ENCODE peak calls at places on chromosome 10, in five cellular contexts. Z, W, Y, U and L are unnamed samples.

GRCh38 chr10:7972367-7972766 is 82.1 kb upstream of the GATA3 start:
- DNase-seq in Y (no peak), W (no peak), U (no peak), Z (no peak), L (no peak)

GRCh38 chr10:131948501-131948900 is 33.2 kb downstream of the BNIP3 start:
- DNase-seq in U (no peak), Y (no peak), W (no peak), Z (no peak), L (no peak)

GRCh38 chr10:36801660-36802059 is 323.7 kb upstream of the ANKRD30A start:
- DNase-seq in U (no peak), W (no peak), Y (no peak), Z (no peak), L (no peak)

GRCh38 chr10:6409982-6410694 is 169.9 kb downstream of the PRKCQ start:
- DNase-seq in Y (no peak), W (peak), U (peak), Z (no peak), L (no peak)

GRCh38 chr10:62422068-62422590 is 48.0 kb downstream of the ZNF365 start:
- DNase-seq in Y (no peak), W (peak), U (no peak), Z (no peak), L (no peak)

GRCh38 chr10:89684604-89685003 is 16.8 kb upstream of the KIF20B start:
- DNase-seq in W (no peak), Z (no peak), Y (no peak), U (no peak), L (no peak)

GRCh38 chr10:132241496-132241895 is 54.7 kb downstream of the DPYSL4 start:
- DNase-seq in Z (no peak), Y (no peak), W (no peak), U (no peak), L (no peak)

GRCh38 chr10:109277456-109277855 is 645.9 kb downstream of the XPNPEP1 start:
- DNase-seq in W (no peak), Y (no peak), Z (no peak), U (no peak), L (no peak)

GRCh38 chr10:120729508-120729907 is 121.7 kb upstream of the WDR11 start:
- DNase-seq in Z (no peak), Y (no peak), U (no peak), W (no peak), L (no peak)

GRCh38 chr10:36499696-36500095 is 625.7 kb upstream of the ANKRD30A start:
- DNase-seq in Z (no peak), Y (no peak), U (no peak), W (no peak), L (no peak)

GRCh38 chr10:97121084-97121483 is 64.7 kb downstream of the SLIT1 start:
- DNase-seq in Z (no peak), W (no peak), U (no peak), Y (no peak), L (no peak)

GRCh38 chr10:78401882-78402367 is 368.3 kb downstream of the RPS24 start:
- DNase-seq in Y (peak), U (no peak), W (no peak), Z (no peak), L (no peak)

GRCh38 chr10:96538683-96539082 is 25.0 kb upstream of the TLL2 start:
- DNase-seq in W (no peak), Y (no peak), Z (no peak), U (no peak), L (no peak)

GRCh38 chr10:17181751-17182150 is 19.7 kb downstream of the TRDMT1 start:
- DNase-seq in U (no peak), Z (no peak), Y (no peak), W (no peak), L (no peak)

GRCh38 chr10:60901561-60902235 is 42.3 kb downstream of the RHOBTB1 start:
- DNase-seq in Y (no peak), Z (no peak), W (no peak), U (no peak), L (no peak)

GRCh38 chr10:97081621-97082235 is 104.0 kb downstream of the SLIT1 start:
- DNase-seq in U (peak), W (peak), Z (peak), Y (peak), L (peak)

GRCh38 chr10:117553815-117554172 is 11.2 kb downstream of the EMX2 start:
- DNase-seq in Y (no peak), Z (no peak), U (no peak), W (no peak), L (no peak)

GRCh38 chr10:42950606-42951485 is 126.0 kb upstream of the RET start:
- DNase-seq in W (no peak), Z (no peak), U (no peak), Y (peak), L (peak)

GRCh38 chr10:117680611-117681010 is 138.1 kb downstream of the EMX2 start:
- DNase-seq in Z (no peak), W (no peak), U (no peak), Y (no peak), L (no peak)

GRCh38 chr10:74122060-74122459 is 28.6 kb downstream of the AP3M1 start:
- DNase-seq in Z (no peak), W (no peak), U (no peak), Y (no peak), L (no peak)

GRCh38 chr10:6383099-6383812 is 180.5 kb downstream of the PFKFB3 start:
- DNase-seq in Z (no peak), W (peak), U (no peak), Y (no peak), L (no peak)

GRCh38 chr10:131065673-131066331 is 245.7 kb downstream of the TCERG1L start:
- DNase-seq in W (no peak), U (no peak), Y (peak), Z (no peak), L (no peak)

GRCh38 chr10:30172096-30172495 is 112.7 kb upstream of the JCAD start:
- DNase-seq in W (no peak), U (no peak), Z (no peak), Y (no peak), L (no peak)

GRCh38 chr10:85492684-85493083 is 873.9 kb downstream of the GRID1 start:
- DNase-seq in Y (peak), Z (no peak), W (no peak), U (no peak), L (no peak)

GRCh38 chr10:109993551-109993950 is 14.2 kb upstream of the ADD3 start:
- DNase-seq in U (no peak), W (no peak), Y (no peak), Z (no peak), L (no peak)

GRCh38 chr10:46527241-46527811 is 29.1 kb downstream of the GPRIN2 start:
- DNase-seq in Y (no peak), U (peak), W (no peak), Z (no peak), L (no peak)

GRCh38 chr10:3372284-3372683 is 199.7 kb upstream of the PITRM1 start:
- DNase-seq in Z (no peak), Y (no peak), U (no peak), W (peak), L (no peak)

GRCh38 chr10:109933984-109934565 is 10.8 kb upstream of the XPNPEP1 start:
- DNase-seq in Z (no peak), U (no peak), Y (peak), W (no peak), L (no peak)

GRCh38 chr10:79391231-79392019 is 44.2 kb downstream of the PPIF start:
- DNase-seq in W (no peak), Z (no peak), U (no peak), Y (peak), L (peak)

GRCh38 chr10:71116426-71116825 is 95.9 kb upstream of the UNC5B start:
- DNase-seq in Z (no peak), Y (no peak), U (no peak), W (no peak), L (no peak)

GRCh38 chr10:48364659-48365405 is 58.4 kb downstream of the MAPK8 start:
- DNase-seq in U (no peak), Z (no peak), W (no peak), Y (no peak), L (no peak)

GRCh38 chr10:113492181-113492580 is 60.7 kb upstream of the HABP2 start:
- DNase-seq in W (peak), U (no peak), Y (no peak), Z (no peak), L (no peak)

GRCh38 chr10:47179291-47179647 is 120.7 kb upstream of the GDF10 start:
- DNase-seq in Z (no peak), U (no peak), W (no peak), Y (no peak), L (no peak)

GRCh38 chr10:42898037-42898960 is 115.7 kb downstream of the BMS1 start:
- DNase-seq in Z (no peak), Y (no peak), W (no peak), U (no peak), L (no peak)

GRCh38 chr10:50807851-50808776 is 68.4 kb downstream of the ASAH2B start:
- DNase-seq in U (no peak), Z (no peak), W (peak), Y (no peak), L (no peak)